ENCODE peak calls at places on chromosomes 1 and 21, in eight cellular contexts. One of them, this sample, is unnamed.

GRCh38 chr1:5348732-5349465 is 643.3 kb downstream of the NPHP4 start:
- DNase-seq in Calu3: no peak
- DNase-seq in brain microvascular endothelial cell: no peak
- DNase-seq in NCI-H82: no peak
- DNase-seq in C1 segment of cervical spinal cord: no peak
- DNase-seq in HFF-Myc: no peak
- DNase-seq in HAP-1: no peak
- DNase-seq in GM23248: no peak
- DNase-seq in this sample: peak

GRCh38 chr1:170377896-170378634 is 153.9 kb upstream of the GORAB start:
- DNase-seq in NCI-H82: no peak
- DNase-seq in brain microvascular endothelial cell: no peak
- DNase-seq in GM23248: no peak
- DNase-seq in HAP-1: no peak
- DNase-seq in HFF-Myc: no peak
- DNase-seq in C1 segment of cervical spinal cord: no peak
- DNase-seq in Calu3: no peak
- DNase-seq in this sample: no peak

GRCh38 chr1:178986204-178986603 is 39.5 kb upstream of the FAM20B start:
- DNase-seq in Calu3: no peak
- DNase-seq in HAP-1: no peak
- DNase-seq in C1 segment of cervical spinal cord: no peak
- DNase-seq in brain microvascular endothelial cell: no peak
- DNase-seq in HFF-Myc: peak
- DNase-seq in NCI-H82: no peak
- DNase-seq in GM23248: peak
- DNase-seq in this sample: no peak

GRCh38 chr1:107277022-107277421 is 136.2 kb downstream of the NTNG1 start:
- DNase-seq in GM23248: peak
- DNase-seq in NCI-H82: peak
- DNase-seq in HAP-1: peak
- DNase-seq in C1 segment of cervical spinal cord: peak
- DNase-seq in Calu3: peak
- DNase-seq in brain microvascular endothelial cell: peak
- DNase-seq in HFF-Myc: peak
- DNase-seq in this sample: no peak

GRCh38 chr1:39106949-39107740 is 81.0 kb downstream of the NDUFS5 start:
- DNase-seq in C1 segment of cervical spinal cord: no peak
- DNase-seq in brain microvascular endothelial cell: no peak
- DNase-seq in Calu3: no peak
- DNase-seq in HFF-Myc: no peak
- DNase-seq in NCI-H82: no peak
- DNase-seq in HAP-1: peak
- DNase-seq in GM23248: peak
- DNase-seq in this sample: no peak

GRCh38 chr1:168380945-168381344 is 100.3 kb downstream of the TBX19 start:
- DNase-seq in GM23248: no peak
- DNase-seq in NCI-H82: no peak
- DNase-seq in HAP-1: no peak
- DNase-seq in C1 segment of cervical spinal cord: no peak
- DNase-seq in Calu3: no peak
- DNase-seq in HFF-Myc: no peak
- DNase-seq in brain microvascular endothelial cell: no peak
- DNase-seq in this sample: no peak

GRCh38 chr1:58358311-58358710 is 188.2 kb downstream of the OMA1 start:
- DNase-seq in brain microvascular endothelial cell: peak
- DNase-seq in HFF-Myc: no peak
- DNase-seq in GM23248: peak
- DNase-seq in C1 segment of cervical spinal cord: no peak
- DNase-seq in Calu3: no peak
- DNase-seq in NCI-H82: no peak
- DNase-seq in HAP-1: no peak
- DNase-seq in this sample: no peak

GRCh38 chr1:108051625-108052382 is 86.8 kb upstream of the VAV3 start:
- DNase-seq in C1 segment of cervical spinal cord: no peak
- DNase-seq in NCI-H82: peak
- DNase-seq in GM23248: no peak
- DNase-seq in brain microvascular endothelial cell: no peak
- DNase-seq in Calu3: peak
- DNase-seq in HFF-Myc: no peak
- DNase-seq in HAP-1: peak
- DNase-seq in this sample: no peak

GRCh38 chr1:164774819-164775654 is 216.1 kb downstream of the PBX1 start:
- DNase-seq in Calu3: no peak
- DNase-seq in NCI-H82: peak
- DNase-seq in HAP-1: no peak
- DNase-seq in HFF-Myc: no peak
- DNase-seq in C1 segment of cervical spinal cord: no peak
- DNase-seq in GM23248: no peak
- DNase-seq in brain microvascular endothelial cell: no peak
- DNase-seq in this sample: no peak

GRCh38 chr1:87279201-87279860 is 49.3 kb upstream of the LMO4 start:
- DNase-seq in GM23248: peak
- DNase-seq in HAP-1: no peak
- DNase-seq in C1 segment of cervical spinal cord: no peak
- DNase-seq in brain microvascular endothelial cell: peak
- DNase-seq in Calu3: no peak
- DNase-seq in NCI-H82: no peak
- DNase-seq in HFF-Myc: no peak
- DNase-seq in this sample: no peak

GRCh38 chr1:206470692-206471414 is 577 bp downstream of the IKBKE start:
- DNase-seq in brain microvascular endothelial cell: peak
- DNase-seq in C1 segment of cervical spinal cord: no peak
- DNase-seq in NCI-H82: no peak
- DNase-seq in HAP-1: no peak
- DNase-seq in Calu3: peak
- DNase-seq in HFF-Myc: no peak
- DNase-seq in GM23248: peak
- DNase-seq in this sample: no peak

GRCh38 chr21:41957991-41958766 is 4.4 kb upstream of the C2CD2 start:
- DNase-seq in HFF-Myc: peak
- DNase-seq in brain microvascular endothelial cell: peak
- DNase-seq in C1 segment of cervical spinal cord: no peak
- DNase-seq in NCI-H82: peak
- DNase-seq in Calu3: peak
- DNase-seq in HAP-1: no peak
- DNase-seq in GM23248: peak
- DNase-seq in this sample: peak

GRCh38 chr1:25664357-25664796 is 47.8 kb downstream of the MAN1C1 start:
- DNase-seq in HFF-Myc: no peak
- DNase-seq in Calu3: no peak
- DNase-seq in brain microvascular endothelial cell: no peak
- DNase-seq in NCI-H82: no peak
- DNase-seq in GM23248: no peak
- DNase-seq in C1 segment of cervical spinal cord: no peak
- DNase-seq in HAP-1: no peak
- DNase-seq in this sample: no peak

GRCh38 chr21:26385721-26386120 is 187.4 kb downstream of the CYYR1 start:
- DNase-seq in Calu3: no peak
- DNase-seq in HAP-1: no peak
- DNase-seq in GM23248: peak
- DNase-seq in HFF-Myc: no peak
- DNase-seq in C1 segment of cervical spinal cord: no peak
- DNase-seq in NCI-H82: no peak
- DNase-seq in brain microvascular endothelial cell: no peak
- DNase-seq in this sample: no peak

GRCh38 chr1:156802421-156802820 is 14.2 kb downstream of the SH2D2A start:
- DNase-seq in C1 segment of cervical spinal cord: no peak
- DNase-seq in HAP-1: no peak
- DNase-seq in brain microvascular endothelial cell: no peak
- DNase-seq in Calu3: no peak
- DNase-seq in NCI-H82: no peak
- DNase-seq in GM23248: no peak
- DNase-seq in HFF-Myc: no peak
- DNase-seq in this sample: no peak

GRCh38 chr1:178031856-178032320 is 62.0 kb upstream of the RASAL2 start:
- DNase-seq in GM23248: peak
- DNase-seq in brain microvascular endothelial cell: peak
- DNase-seq in HFF-Myc: peak
- DNase-seq in Calu3: peak
- DNase-seq in HAP-1: peak
- DNase-seq in C1 segment of cervical spinal cord: peak
- DNase-seq in NCI-H82: peak
- DNase-seq in this sample: peak

GRCh38 chr21:44767834-44768831 is 33.5 kb downstream of the UBE2G2 start:
- DNase-seq in HFF-Myc: no peak
- DNase-seq in NCI-H82: no peak
- DNase-seq in brain microvascular endothelial cell: no peak
- DNase-seq in C1 segment of cervical spinal cord: no peak
- DNase-seq in Calu3: no peak
- DNase-seq in GM23248: no peak
- DNase-seq in HAP-1: no peak
- DNase-seq in this sample: no peak

GRCh38 chr1:10671090-10671489 is 125.4 kb downstream of the CASZ1 start:
- DNase-seq in NCI-H82: peak
- DNase-seq in Calu3: no peak
- DNase-seq in HFF-Myc: no peak
- DNase-seq in HAP-1: no peak
- DNase-seq in GM23248: no peak
- DNase-seq in C1 segment of cervical spinal cord: no peak
- DNase-seq in brain microvascular endothelial cell: no peak
- DNase-seq in this sample: no peak

GRCh38 chr1:151639466-151639865 is 27.6 kb downstream of the SNX27 start:
- DNase-seq in HAP-1: no peak
- DNase-seq in GM23248: peak
- DNase-seq in NCI-H82: no peak
- DNase-seq in HFF-Myc: no peak
- DNase-seq in Calu3: peak
- DNase-seq in C1 segment of cervical spinal cord: no peak
- DNase-seq in brain microvascular endothelial cell: peak
- DNase-seq in this sample: no peak

GRCh38 chr21:27721675-27722074 is 754.8 kb upstream of the ADAMTS5 start:
- DNase-seq in NCI-H82: no peak
- DNase-seq in HAP-1: no peak
- DNase-seq in GM23248: no peak
- DNase-seq in HFF-Myc: no peak
- DNase-seq in C1 segment of cervical spinal cord: no peak
- DNase-seq in brain microvascular endothelial cell: no peak
- DNase-seq in Calu3: peak
- DNase-seq in this sample: no peak

GRCh38 chr1:966135-966602 is at the start of gene PLEKHN1:
- DNase-seq in brain microvascular endothelial cell: peak
- DNase-seq in C1 segment of cervical spinal cord: no peak
- DNase-seq in HAP-1: no peak
- DNase-seq in Calu3: peak
- DNase-seq in GM23248: peak
- DNase-seq in HFF-Myc: no peak
- DNase-seq in NCI-H82: no peak
- DNase-seq in this sample: no peak

GRCh38 chr1:41404308-41404755 is 43.1 kb downstream of the FOXO6 start:
- DNase-seq in HAP-1: no peak
- DNase-seq in HFF-Myc: no peak
- DNase-seq in NCI-H82: peak
- DNase-seq in Calu3: peak
- DNase-seq in GM23248: peak
- DNase-seq in brain microvascular endothelial cell: peak
- DNase-seq in C1 segment of cervical spinal cord: no peak
- DNase-seq in this sample: peak

GRCh38 chr1:17603091-17603841 is 63.8 kb downstream of the ARHGEF10L start:
- DNase-seq in GM23248: no peak
- DNase-seq in HAP-1: no peak
- DNase-seq in C1 segment of cervical spinal cord: no peak
- DNase-seq in brain microvascular endothelial cell: no peak
- DNase-seq in NCI-H82: peak
- DNase-seq in Calu3: no peak
- DNase-seq in HFF-Myc: no peak
- DNase-seq in this sample: no peak

GRCh38 chr1:184299076-184299790 is 87.6 kb upstream of the C1orf21 start:
- DNase-seq in HFF-Myc: no peak
- DNase-seq in C1 segment of cervical spinal cord: no peak
- DNase-seq in Calu3: no peak
- DNase-seq in HAP-1: no peak
- DNase-seq in brain microvascular endothelial cell: peak
- DNase-seq in NCI-H82: peak
- DNase-seq in GM23248: peak
- DNase-seq in this sample: no peak

GRCh38 chr21:18951291-18952038 is 547.9 kb upstream of the TMPRSS15 start:
- DNase-seq in GM23248: no peak
- DNase-seq in NCI-H82: peak
- DNase-seq in HFF-Myc: no peak
- DNase-seq in brain microvascular endothelial cell: no peak
- DNase-seq in HAP-1: peak
- DNase-seq in C1 segment of cervical spinal cord: peak
- DNase-seq in Calu3: no peak
- DNase-seq in this sample: no peak

GRCh38 chr1:169546087-169546995 is 39.9 kb downstream of the F5 start:
- DNase-seq in HFF-Myc: peak
- DNase-seq in HAP-1: peak
- DNase-seq in GM23248: peak
- DNase-seq in brain microvascular endothelial cell: peak
- DNase-seq in NCI-H82: peak
- DNase-seq in Calu3: peak
- DNase-seq in C1 segment of cervical spinal cord: peak
- DNase-seq in this sample: no peak

GRCh38 chr1:94887603-94888171 is 39.2 kb downstream of the CNN3 start:
- DNase-seq in brain microvascular endothelial cell: no peak
- DNase-seq in HFF-Myc: no peak
- DNase-seq in Calu3: no peak
- DNase-seq in HAP-1: no peak
- DNase-seq in NCI-H82: no peak
- DNase-seq in C1 segment of cervical spinal cord: no peak
- DNase-seq in GM23248: no peak
- DNase-seq in this sample: no peak

GRCh38 chr1:182069028-182069466 is 7.5 kb upstream of the ZNF648 start:
- DNase-seq in GM23248: peak
- DNase-seq in brain microvascular endothelial cell: no peak
- DNase-seq in HAP-1: peak
- DNase-seq in NCI-H82: peak
- DNase-seq in Calu3: peak
- DNase-seq in C1 segment of cervical spinal cord: no peak
- DNase-seq in HFF-Myc: no peak
- DNase-seq in this sample: peak

GRCh38 chr1:200958597-200958996 is 63.9 kb downstream of the INAVA start:
- DNase-seq in Calu3: no peak
- DNase-seq in GM23248: no peak
- DNase-seq in HFF-Myc: no peak
- DNase-seq in HAP-1: no peak
- DNase-seq in C1 segment of cervical spinal cord: no peak
- DNase-seq in brain microvascular endothelial cell: no peak
- DNase-seq in NCI-H82: no peak
- DNase-seq in this sample: no peak

GRCh38 chr1:59505596-59506028 is 208.7 kb downstream of the FGGY start:
- DNase-seq in HFF-Myc: no peak
- DNase-seq in GM23248: peak
- DNase-seq in brain microvascular endothelial cell: no peak
- DNase-seq in NCI-H82: peak
- DNase-seq in C1 segment of cervical spinal cord: no peak
- DNase-seq in Calu3: no peak
- DNase-seq in HAP-1: peak
- DNase-seq in this sample: no peak

GRCh38 chr1:234870020-234870378 is 258.6 kb downstream of the TOMM20 start:
- DNase-seq in NCI-H82: peak
- DNase-seq in HAP-1: no peak
- DNase-seq in Calu3: no peak
- DNase-seq in brain microvascular endothelial cell: no peak
- DNase-seq in HFF-Myc: no peak
- DNase-seq in GM23248: no peak
- DNase-seq in C1 segment of cervical spinal cord: no peak
- DNase-seq in this sample: no peak

GRCh38 chr1:185996211-185996610 is 262.0 kb downstream of the HMCN1 start:
- DNase-seq in NCI-H82: no peak
- DNase-seq in C1 segment of cervical spinal cord: no peak
- DNase-seq in GM23248: peak
- DNase-seq in brain microvascular endothelial cell: peak
- DNase-seq in Calu3: peak
- DNase-seq in HFF-Myc: no peak
- DNase-seq in HAP-1: no peak
- DNase-seq in this sample: no peak

GRCh38 chr1:247322437-247322836 is 9.2 kb downstream of the ZNF496 start:
- DNase-seq in HAP-1: no peak
- DNase-seq in C1 segment of cervical spinal cord: no peak
- DNase-seq in GM23248: no peak
- DNase-seq in Calu3: no peak
- DNase-seq in brain microvascular endothelial cell: no peak
- DNase-seq in HFF-Myc: no peak
- DNase-seq in NCI-H82: no peak
- DNase-seq in this sample: no peak

GRCh38 chr1:160590488-160590887 is 11.2 kb upstream of the CD84 start:
- DNase-seq in HAP-1: no peak
- DNase-seq in C1 segment of cervical spinal cord: no peak
- DNase-seq in Calu3: no peak
- DNase-seq in HFF-Myc: no peak
- DNase-seq in NCI-H82: no peak
- DNase-seq in GM23248: no peak
- DNase-seq in brain microvascular endothelial cell: no peak
- DNase-seq in this sample: no peak